ENCODE peak calls at places on chromosome 3, in nine cellular contexts. One of them, this sample, is unnamed.

GRCh38 chr3:157782236-157782635 is 279.0 kb upstream of the VEPH1 start:
- DNase-seq in GM12865: no peak
- DNase-seq in WTC11: no peak
- DNase-seq in activated CD4-positive, alpha-beta T cell treated with anti-CD3 and anti-CD28 coated beads, Interleukin-2, amount 50 U/mL, for 1 hour: no peak
- DNase-seq in stimulated activated CD4-positive, alpha-beta T cell treated with anti-CD3 and anti-CD28 coated beads, Interleukin-15, amount 100 ng/mL, for 24 hours: no peak
- DNase-seq in activated T-helper 1 cell treated with anti-CD3 and anti-CD28 coated beads, Interleukin-2, amount 50 U/mL, for 16 hours: no peak
- DNase-seq in breast epithelium: no peak
- DNase-seq in left colon: no peak
- DNase-seq in pancreas: no peak
- DNase-seq in this sample: no peak

GRCh38 chr3:58135712-58136543 is 74.8 kb downstream of the DNASE1L3 start:
- DNase-seq in WTC11: no peak
- DNase-seq in activated CD4-positive, alpha-beta T cell treated with anti-CD3 and anti-CD28 coated beads, Interleukin-2, amount 50 U/mL, for 1 hour: no peak
- DNase-seq in stimulated activated CD4-positive, alpha-beta T cell treated with anti-CD3 and anti-CD28 coated beads, Interleukin-15, amount 100 ng/mL, for 24 hours: no peak
- DNase-seq in activated T-helper 1 cell treated with anti-CD3 and anti-CD28 coated beads, Interleukin-2, amount 50 U/mL, for 16 hours: no peak
- DNase-seq in pancreas: no peak
- DNase-seq in GM12865: no peak
- DNase-seq in breast epithelium: no peak
- DNase-seq in left colon: no peak
- DNase-seq in this sample: peak; percentile 15

GRCh38 chr3:193499152-193499551 is 55.5 kb downstream of the ATP13A4 start:
- DNase-seq in stimulated activated CD4-positive, alpha-beta T cell treated with anti-CD3 and anti-CD28 coated beads, Interleukin-15, amount 100 ng/mL, for 24 hours: no peak
- DNase-seq in pancreas: no peak
- DNase-seq in GM12865: no peak
- DNase-seq in activated CD4-positive, alpha-beta T cell treated with anti-CD3 and anti-CD28 coated beads, Interleukin-2, amount 50 U/mL, for 1 hour: no peak
- DNase-seq in breast epithelium: no peak
- DNase-seq in WTC11: no peak
- DNase-seq in activated T-helper 1 cell treated with anti-CD3 and anti-CD28 coated beads, Interleukin-2, amount 50 U/mL, for 16 hours: no peak
- DNase-seq in left colon: no peak
- DNase-seq in this sample: no peak

GRCh38 chr3:140128217-140129137 is 193.5 kb downstream of the CLSTN2 start:
- DNase-seq in GM12865: peak; percentile 52
- DNase-seq in breast epithelium: no peak
- DNase-seq in activated CD4-positive, alpha-beta T cell treated with anti-CD3 and anti-CD28 coated beads, Interleukin-2, amount 50 U/mL, for 1 hour: no peak
- DNase-seq in left colon: peak; percentile 47
- DNase-seq in stimulated activated CD4-positive, alpha-beta T cell treated with anti-CD3 and anti-CD28 coated beads, Interleukin-15, amount 100 ng/mL, for 24 hours: peak; percentile 23
- DNase-seq in pancreas: peak; percentile 18
- DNase-seq in WTC11: peak; percentile 80
- DNase-seq in activated T-helper 1 cell treated with anti-CD3 and anti-CD28 coated beads, Interleukin-2, amount 50 U/mL, for 16 hours: no peak
- DNase-seq in this sample: peak; percentile 26

GRCh38 chr3:33915796-33916589 is 117.6 kb downstream of the PDCD6IP start:
- DNase-seq in WTC11: peak; percentile 25
- DNase-seq in activated CD4-positive, alpha-beta T cell treated with anti-CD3 and anti-CD28 coated beads, Interleukin-2, amount 50 U/mL, for 1 hour: no peak
- DNase-seq in left colon: no peak
- DNase-seq in pancreas: no peak
- DNase-seq in stimulated activated CD4-positive, alpha-beta T cell treated with anti-CD3 and anti-CD28 coated beads, Interleukin-15, amount 100 ng/mL, for 24 hours: no peak
- DNase-seq in breast epithelium: no peak
- DNase-seq in GM12865: peak; percentile 66
- DNase-seq in activated T-helper 1 cell treated with anti-CD3 and anti-CD28 coated beads, Interleukin-2, amount 50 U/mL, for 16 hours: no peak
- DNase-seq in this sample: peak; percentile 19

GRCh38 chr3:179234244-179234643 is 16.7 kb downstream of the KCNMB3 start:
- DNase-seq in GM12865: no peak
- DNase-seq in left colon: no peak
- DNase-seq in stimulated activated CD4-positive, alpha-beta T cell treated with anti-CD3 and anti-CD28 coated beads, Interleukin-15, amount 100 ng/mL, for 24 hours: no peak
- DNase-seq in activated T-helper 1 cell treated with anti-CD3 and anti-CD28 coated beads, Interleukin-2, amount 50 U/mL, for 16 hours: no peak
- DNase-seq in pancreas: no peak
- DNase-seq in WTC11: no peak
- DNase-seq in breast epithelium: no peak
- DNase-seq in activated CD4-positive, alpha-beta T cell treated with anti-CD3 and anti-CD28 coated beads, Interleukin-2, amount 50 U/mL, for 1 hour: no peak
- DNase-seq in this sample: peak; percentile 19

GRCh38 chr3:106004137-106004600 is 135.4 kb upstream of the CBLB start:
- DNase-seq in pancreas: no peak
- DNase-seq in breast epithelium: no peak
- DNase-seq in activated CD4-positive, alpha-beta T cell treated with anti-CD3 and anti-CD28 coated beads, Interleukin-2, amount 50 U/mL, for 1 hour: no peak
- DNase-seq in activated T-helper 1 cell treated with anti-CD3 and anti-CD28 coated beads, Interleukin-2, amount 50 U/mL, for 16 hours: no peak
- DNase-seq in WTC11: no peak
- DNase-seq in GM12865: no peak
- DNase-seq in left colon: no peak
- DNase-seq in stimulated activated CD4-positive, alpha-beta T cell treated with anti-CD3 and anti-CD28 coated beads, Interleukin-15, amount 100 ng/mL, for 24 hours: no peak
- DNase-seq in this sample: peak; percentile 93

GRCh38 chr3:55204417-55204816 is 276.6 kb upstream of the LRTM1 start:
- DNase-seq in activated CD4-positive, alpha-beta T cell treated with anti-CD3 and anti-CD28 coated beads, Interleukin-2, amount 50 U/mL, for 1 hour: no peak
- DNase-seq in stimulated activated CD4-positive, alpha-beta T cell treated with anti-CD3 and anti-CD28 coated beads, Interleukin-15, amount 100 ng/mL, for 24 hours: no peak
- DNase-seq in WTC11: no peak
- DNase-seq in left colon: no peak
- DNase-seq in GM12865: no peak
- DNase-seq in pancreas: no peak
- DNase-seq in activated T-helper 1 cell treated with anti-CD3 and anti-CD28 coated beads, Interleukin-2, amount 50 U/mL, for 16 hours: no peak
- DNase-seq in breast epithelium: no peak
- DNase-seq in this sample: peak; percentile 11

GRCh38 chr3:158562674-158563073 is 8.3 kb upstream of the MLF1 start:
- DNase-seq in activated T-helper 1 cell treated with anti-CD3 and anti-CD28 coated beads, Interleukin-2, amount 50 U/mL, for 16 hours: no peak
- DNase-seq in GM12865: no peak
- DNase-seq in breast epithelium: no peak
- DNase-seq in WTC11: no peak
- DNase-seq in left colon: no peak
- DNase-seq in pancreas: no peak
- DNase-seq in stimulated activated CD4-positive, alpha-beta T cell treated with anti-CD3 and anti-CD28 coated beads, Interleukin-15, amount 100 ng/mL, for 24 hours: no peak
- DNase-seq in activated CD4-positive, alpha-beta T cell treated with anti-CD3 and anti-CD28 coated beads, Interleukin-2, amount 50 U/mL, for 1 hour: no peak
- DNase-seq in this sample: no peak

GRCh38 chr3:11288021-11288491 is 15.9 kb downstream of the ATG7 start:
- DNase-seq in breast epithelium: no peak
- DNase-seq in WTC11: no peak
- DNase-seq in pancreas: no peak
- DNase-seq in left colon: no peak
- DNase-seq in activated CD4-positive, alpha-beta T cell treated with anti-CD3 and anti-CD28 coated beads, Interleukin-2, amount 50 U/mL, for 1 hour: no peak
- DNase-seq in activated T-helper 1 cell treated with anti-CD3 and anti-CD28 coated beads, Interleukin-2, amount 50 U/mL, for 16 hours: no peak
- DNase-seq in stimulated activated CD4-positive, alpha-beta T cell treated with anti-CD3 and anti-CD28 coated beads, Interleukin-15, amount 100 ng/mL, for 24 hours: no peak
- DNase-seq in GM12865: no peak
- DNase-seq in this sample: peak; percentile 50

GRCh38 chr3:53016236-53016635 is 29.6 kb downstream of the SFMBT1 start:
- DNase-seq in pancreas: no peak
- DNase-seq in activated CD4-positive, alpha-beta T cell treated with anti-CD3 and anti-CD28 coated beads, Interleukin-2, amount 50 U/mL, for 1 hour: no peak
- DNase-seq in GM12865: no peak
- DNase-seq in activated T-helper 1 cell treated with anti-CD3 and anti-CD28 coated beads, Interleukin-2, amount 50 U/mL, for 16 hours: no peak
- DNase-seq in breast epithelium: no peak
- DNase-seq in left colon: no peak
- DNase-seq in WTC11: no peak
- DNase-seq in stimulated activated CD4-positive, alpha-beta T cell treated with anti-CD3 and anti-CD28 coated beads, Interleukin-15, amount 100 ng/mL, for 24 hours: no peak
- DNase-seq in this sample: no peak

GRCh38 chr3:66405701-66406091 is 95.1 kb downstream of the LRIG1 start:
- DNase-seq in activated T-helper 1 cell treated with anti-CD3 and anti-CD28 coated beads, Interleukin-2, amount 50 U/mL, for 16 hours: no peak
- DNase-seq in left colon: no peak
- DNase-seq in breast epithelium: no peak
- DNase-seq in GM12865: no peak
- DNase-seq in activated CD4-positive, alpha-beta T cell treated with anti-CD3 and anti-CD28 coated beads, Interleukin-2, amount 50 U/mL, for 1 hour: no peak
- DNase-seq in WTC11: no peak
- DNase-seq in stimulated activated CD4-positive, alpha-beta T cell treated with anti-CD3 and anti-CD28 coated beads, Interleukin-15, amount 100 ng/mL, for 24 hours: no peak
- DNase-seq in pancreas: no peak
- DNase-seq in this sample: peak; percentile 40

GRCh38 chr3:71784914-71785593 is at the start of gene PROK2:
- DNase-seq in WTC11: peak; percentile 52
- DNase-seq in pancreas: no peak
- DNase-seq in activated CD4-positive, alpha-beta T cell treated with anti-CD3 and anti-CD28 coated beads, Interleukin-2, amount 50 U/mL, for 1 hour: peak; percentile 13
- DNase-seq in stimulated activated CD4-positive, alpha-beta T cell treated with anti-CD3 and anti-CD28 coated beads, Interleukin-15, amount 100 ng/mL, for 24 hours: peak; percentile 65
- DNase-seq in left colon: no peak
- DNase-seq in breast epithelium: no peak
- DNase-seq in activated T-helper 1 cell treated with anti-CD3 and anti-CD28 coated beads, Interleukin-2, amount 50 U/mL, for 16 hours: no peak
- DNase-seq in GM12865: peak; percentile 3
- DNase-seq in this sample: no peak

GRCh38 chr3:178382388-178383061 is 153.7 kb upstream of the KCNMB2 start:
- DNase-seq in WTC11: no peak
- DNase-seq in left colon: no peak
- DNase-seq in GM12865: no peak
- DNase-seq in stimulated activated CD4-positive, alpha-beta T cell treated with anti-CD3 and anti-CD28 coated beads, Interleukin-15, amount 100 ng/mL, for 24 hours: no peak
- DNase-seq in activated CD4-positive, alpha-beta T cell treated with anti-CD3 and anti-CD28 coated beads, Interleukin-2, amount 50 U/mL, for 1 hour: no peak
- DNase-seq in activated T-helper 1 cell treated with anti-CD3 and anti-CD28 coated beads, Interleukin-2, amount 50 U/mL, for 16 hours: no peak
- DNase-seq in pancreas: no peak
- DNase-seq in breast epithelium: no peak
- DNase-seq in this sample: peak; percentile 90

GRCh38 chr3:15527031-15527459 is 5.5 kb upstream of the COLQ start:
- DNase-seq in activated CD4-positive, alpha-beta T cell treated with anti-CD3 and anti-CD28 coated beads, Interleukin-2, amount 50 U/mL, for 1 hour: no peak
- DNase-seq in breast epithelium: no peak
- DNase-seq in stimulated activated CD4-positive, alpha-beta T cell treated with anti-CD3 and anti-CD28 coated beads, Interleukin-15, amount 100 ng/mL, for 24 hours: no peak
- DNase-seq in WTC11: peak; percentile 76
- DNase-seq in activated T-helper 1 cell treated with anti-CD3 and anti-CD28 coated beads, Interleukin-2, amount 50 U/mL, for 16 hours: no peak
- DNase-seq in left colon: no peak
- DNase-seq in GM12865: peak; percentile 53
- DNase-seq in pancreas: no peak
- DNase-seq in this sample: peak; percentile 53

GRCh38 chr3:51995346-51996156 is at the start of gene RPL29:
- DNase-seq in breast epithelium: peak; percentile 92
- DNase-seq in WTC11: peak; percentile 92
- DNase-seq in stimulated activated CD4-positive, alpha-beta T cell treated with anti-CD3 and anti-CD28 coated beads, Interleukin-15, amount 100 ng/mL, for 24 hours: peak; percentile 93
- DNase-seq in activated T-helper 1 cell treated with anti-CD3 and anti-CD28 coated beads, Interleukin-2, amount 50 U/mL, for 16 hours: peak; percentile 80
- DNase-seq in activated CD4-positive, alpha-beta T cell treated with anti-CD3 and anti-CD28 coated beads, Interleukin-2, amount 50 U/mL, for 1 hour: peak; percentile 91
- DNase-seq in left colon: peak; percentile 93
- DNase-seq in GM12865: peak; percentile 96
- DNase-seq in pancreas: peak; percentile 91
- DNase-seq in this sample: peak; percentile 97

GRCh38 chr3:72102057-72102711 is 317.2 kb upstream of the PROK2 start:
- DNase-seq in breast epithelium: no peak
- DNase-seq in WTC11: no peak
- DNase-seq in activated CD4-positive, alpha-beta T cell treated with anti-CD3 and anti-CD28 coated beads, Interleukin-2, amount 50 U/mL, for 1 hour: no peak
- DNase-seq in GM12865: peak; percentile 75
- DNase-seq in pancreas: no peak
- DNase-seq in left colon: no peak
- DNase-seq in stimulated activated CD4-positive, alpha-beta T cell treated with anti-CD3 and anti-CD28 coated beads, Interleukin-15, amount 100 ng/mL, for 24 hours: no peak
- DNase-seq in activated T-helper 1 cell treated with anti-CD3 and anti-CD28 coated beads, Interleukin-2, amount 50 U/mL, for 16 hours: no peak
- DNase-seq in this sample: no peak

GRCh38 chr3:13148126-13148525 is 74.9 kb upstream of the IQSEC1 start:
- DNase-seq in activated CD4-positive, alpha-beta T cell treated with anti-CD3 and anti-CD28 coated beads, Interleukin-2, amount 50 U/mL, for 1 hour: no peak
- DNase-seq in GM12865: no peak
- DNase-seq in breast epithelium: no peak
- DNase-seq in activated T-helper 1 cell treated with anti-CD3 and anti-CD28 coated beads, Interleukin-2, amount 50 U/mL, for 16 hours: no peak
- DNase-seq in WTC11: peak; percentile 3
- DNase-seq in pancreas: no peak
- DNase-seq in left colon: no peak
- DNase-seq in stimulated activated CD4-positive, alpha-beta T cell treated with anti-CD3 and anti-CD28 coated beads, Interleukin-15, amount 100 ng/mL, for 24 hours: no peak
- DNase-seq in this sample: no peak

GRCh38 chr3:65767551-65767950 is 271.2 kb downstream of the MAGI1 start:
- DNase-seq in stimulated activated CD4-positive, alpha-beta T cell treated with anti-CD3 and anti-CD28 coated beads, Interleukin-15, amount 100 ng/mL, for 24 hours: no peak
- DNase-seq in activated T-helper 1 cell treated with anti-CD3 and anti-CD28 coated beads, Interleukin-2, amount 50 U/mL, for 16 hours: no peak
- DNase-seq in GM12865: no peak
- DNase-seq in breast epithelium: no peak
- DNase-seq in pancreas: no peak
- DNase-seq in WTC11: no peak
- DNase-seq in left colon: no peak
- DNase-seq in activated CD4-positive, alpha-beta T cell treated with anti-CD3 and anti-CD28 coated beads, Interleukin-2, amount 50 U/mL, for 1 hour: no peak
- DNase-seq in this sample: no peak

GRCh38 chr3:192929146-192929545 is 11.5 kb upstream of the MB21D2 start:
- DNase-seq in breast epithelium: no peak
- DNase-seq in stimulated activated CD4-positive, alpha-beta T cell treated with anti-CD3 and anti-CD28 coated beads, Interleukin-15, amount 100 ng/mL, for 24 hours: no peak
- DNase-seq in activated T-helper 1 cell treated with anti-CD3 and anti-CD28 coated beads, Interleukin-2, amount 50 U/mL, for 16 hours: no peak
- DNase-seq in GM12865: no peak
- DNase-seq in WTC11: no peak
- DNase-seq in activated CD4-positive, alpha-beta T cell treated with anti-CD3 and anti-CD28 coated beads, Interleukin-2, amount 50 U/mL, for 1 hour: no peak
- DNase-seq in pancreas: no peak
- DNase-seq in left colon: no peak
- DNase-seq in this sample: peak; percentile 36

GRCh38 chr3:67094769-67095168 is 96.7 kb downstream of the KBTBD8 start:
- DNase-seq in GM12865: no peak
- DNase-seq in left colon: no peak
- DNase-seq in pancreas: no peak
- DNase-seq in activated CD4-positive, alpha-beta T cell treated with anti-CD3 and anti-CD28 coated beads, Interleukin-2, amount 50 U/mL, for 1 hour: no peak
- DNase-seq in WTC11: no peak
- DNase-seq in stimulated activated CD4-positive, alpha-beta T cell treated with anti-CD3 and anti-CD28 coated beads, Interleukin-15, amount 100 ng/mL, for 24 hours: no peak
- DNase-seq in activated T-helper 1 cell treated with anti-CD3 and anti-CD28 coated beads, Interleukin-2, amount 50 U/mL, for 16 hours: no peak
- DNase-seq in breast epithelium: no peak
- DNase-seq in this sample: peak; percentile 57

GRCh38 chr3:16464499-16465150 is 48.9 kb downstream of the RFTN1 start:
- DNase-seq in activated CD4-positive, alpha-beta T cell treated with anti-CD3 and anti-CD28 coated beads, Interleukin-2, amount 50 U/mL, for 1 hour: no peak
- DNase-seq in breast epithelium: no peak
- DNase-seq in pancreas: no peak
- DNase-seq in stimulated activated CD4-positive, alpha-beta T cell treated with anti-CD3 and anti-CD28 coated beads, Interleukin-15, amount 100 ng/mL, for 24 hours: no peak
- DNase-seq in WTC11: no peak
- DNase-seq in GM12865: no peak
- DNase-seq in activated T-helper 1 cell treated with anti-CD3 and anti-CD28 coated beads, Interleukin-2, amount 50 U/mL, for 16 hours: no peak
- DNase-seq in left colon: no peak
- DNase-seq in this sample: no peak

GRCh38 chr3:29827756-29828155 is 546.9 kb downstream of the RBMS3 start:
- DNase-seq in activated CD4-positive, alpha-beta T cell treated with anti-CD3 and anti-CD28 coated beads, Interleukin-2, amount 50 U/mL, for 1 hour: no peak
- DNase-seq in left colon: no peak
- DNase-seq in activated T-helper 1 cell treated with anti-CD3 and anti-CD28 coated beads, Interleukin-2, amount 50 U/mL, for 16 hours: no peak
- DNase-seq in stimulated activated CD4-positive, alpha-beta T cell treated with anti-CD3 and anti-CD28 coated beads, Interleukin-15, amount 100 ng/mL, for 24 hours: no peak
- DNase-seq in pancreas: no peak
- DNase-seq in WTC11: no peak
- DNase-seq in GM12865: no peak
- DNase-seq in breast epithelium: no peak
- DNase-seq in this sample: peak; percentile 21

GRCh38 chr3:123732447-123732846 is 147.6 kb upstream of the HACD2 start:
- DNase-seq in left colon: no peak
- DNase-seq in stimulated activated CD4-positive, alpha-beta T cell treated with anti-CD3 and anti-CD28 coated beads, Interleukin-15, amount 100 ng/mL, for 24 hours: no peak
- DNase-seq in GM12865: no peak
- DNase-seq in breast epithelium: no peak
- DNase-seq in pancreas: no peak
- DNase-seq in activated T-helper 1 cell treated with anti-CD3 and anti-CD28 coated beads, Interleukin-2, amount 50 U/mL, for 16 hours: no peak
- DNase-seq in WTC11: no peak
- DNase-seq in activated CD4-positive, alpha-beta T cell treated with anti-CD3 and anti-CD28 coated beads, Interleukin-2, amount 50 U/mL, for 1 hour: no peak
- DNase-seq in this sample: no peak

GRCh38 chr3:112376413-112376812 is 43.5 kb downstream of the CD200 start:
- DNase-seq in breast epithelium: no peak
- DNase-seq in activated CD4-positive, alpha-beta T cell treated with anti-CD3 and anti-CD28 coated beads, Interleukin-2, amount 50 U/mL, for 1 hour: no peak
- DNase-seq in activated T-helper 1 cell treated with anti-CD3 and anti-CD28 coated beads, Interleukin-2, amount 50 U/mL, for 16 hours: no peak
- DNase-seq in WTC11: no peak
- DNase-seq in left colon: no peak
- DNase-seq in GM12865: no peak
- DNase-seq in pancreas: no peak
- DNase-seq in stimulated activated CD4-positive, alpha-beta T cell treated with anti-CD3 and anti-CD28 coated beads, Interleukin-15, amount 100 ng/mL, for 24 hours: no peak
- DNase-seq in this sample: no peak

This sample was measured in cardiac fibroblast.